ENCODE peak calls at places on chromosome 5, in four cellular contexts. A, C, T and X are unnamed samples.

GRCh38 chr5:167964529-167964928 is 326.9 kb upstream of the WWC1 start:
- DNase-seq in T (no peak), C (no peak), A (no peak), X (no peak)

GRCh38 chr5:149240354-149240998 is 31.2 kb upstream of the AFAP1L1 start:
- DNase-seq in C (no peak), T (peak; percentile 40), A (no peak), X (no peak)

GRCh38 chr5:147369742-147370374 is 135.0 kb downstream of the STK32A start:
- DNase-seq in T (no peak), A (no peak), C (peak; percentile 6), X (peak; percentile 46)

GRCh38 chr5:54229041-54229780 is 81.2 kb downstream of the ARL15 start:
- DNase-seq in C (peak; percentile 39), A (peak; percentile 43), T (peak; percentile 30), X (peak; percentile 80)

GRCh38 chr5:59593608-59594007 is 299.9 kb downstream of the PDE4D start:
- DNase-seq in A (no peak), C (no peak), T (no peak), X (no peak)

GRCh38 chr5:179311091-179311470 is 34.2 kb downstream of the ADAMTS2 start:
- DNase-seq in C (no peak), T (no peak), A (no peak), X (no peak)

GRCh38 chr5:42605490-42605889 is 151.1 kb upstream of the CCDC152 start:
- DNase-seq in A (no peak), C (no peak), T (no peak), X (no peak)

GRCh38 chr5:59592101-59592500 is 301.4 kb downstream of the PDE4D start:
- DNase-seq in A (no peak), T (no peak), C (peak; percentile 42), X (peak; percentile 73)

GRCh38 chr5:124027441-124027840 is 515.5 kb downstream of the CSNK1G3 start:
- DNase-seq in C (no peak), A (no peak), T (no peak), X (no peak)